ENCODE peak calls at places on chromosomes 6 and 20, in four cellular contexts. One of them, this sample, is unnamed.

GRCh38 chr6:2254747-2255146 is 9.3 kb upstream of the GMDS start:
- DNase-seq in HCT116: no peak
- DNase-seq in HepG2: no peak
- DNase-seq in K562: no peak
- DNase-seq in this sample: no peak

GRCh38 chr6:110357696-110358535 is at the start of gene METTL24:
- DNase-seq in HCT116: no peak
- DNase-seq in HepG2: no peak
- DNase-seq in K562: no peak
- DNase-seq in this sample: no peak

GRCh38 chr6:144149894-144150672 is at the start of gene STX11:
- DNase-seq in HCT116: no peak
- DNase-seq in HepG2: no peak
- DNase-seq in K562: peak; percentile 82
- DNase-seq in this sample: peak; percentile 38

GRCh38 chr6:42981866-42982265 is 2.5 kb upstream of the PPP2R5D start:
- DNase-seq in HCT116: no peak
- DNase-seq in HepG2: no peak
- DNase-seq in K562: no peak
- DNase-seq in this sample: no peak

GRCh38 chr20:52724586-52724985 is 247.6 kb upstream of the TSHZ2 start:
- DNase-seq in HCT116: no peak
- DNase-seq in HepG2: no peak
- DNase-seq in K562: no peak
- DNase-seq in this sample: no peak

GRCh38 chr20:14950633-14951032 is 613.2 kb upstream of the FLRT3 start:
- DNase-seq in HCT116: no peak
- DNase-seq in HepG2: no peak
- DNase-seq in K562: no peak
- DNase-seq in this sample: no peak

GRCh38 chr20:16712541-16712947 is 17.3 kb upstream of the SNRPB2 start:
- DNase-seq in HCT116: no peak
- DNase-seq in HepG2: peak; percentile 36
- DNase-seq in K562: no peak
- DNase-seq in this sample: no peak

GRCh38 chr6:79946242-79946641 is 1.1 kb downstream of the ELOVL4 start:
- DNase-seq in HCT116: no peak
- DNase-seq in HepG2: peak; percentile 25
- DNase-seq in K562: no peak
- DNase-seq in this sample: no peak

GRCh38 chr6:63441266-63441956 is 121.6 kb upstream of the LGSN start:
- DNase-seq in HCT116: no peak
- DNase-seq in HepG2: no peak
- DNase-seq in K562: peak; percentile 13
- DNase-seq in this sample: no peak

GRCh38 chr6:2388554-2389324 is 143.3 kb upstream of the GMDS start:
- DNase-seq in HCT116: no peak
- DNase-seq in HepG2: no peak
- DNase-seq in K562: no peak
- DNase-seq in this sample: no peak

GRCh38 chr6:157789297-157789696 is 33.7 kb upstream of the SNX9 start:
- DNase-seq in HCT116: no peak
- DNase-seq in HepG2: no peak
- DNase-seq in K562: no peak
- DNase-seq in this sample: no peak

GRCh38 chr6:40517654-40518053 is 69.5 kb downstream of the LRFN2 start:
- DNase-seq in HCT116: no peak
- DNase-seq in HepG2: no peak
- DNase-seq in K562: no peak
- DNase-seq in this sample: no peak

GRCh38 chr6:25010166-25010565 is 74.4 kb upstream of the RIPOR2 start:
- DNase-seq in HCT116: no peak
- DNase-seq in HepG2: no peak
- DNase-seq in K562: no peak
- DNase-seq in this sample: no peak

GRCh38 chr6:87722831-87723726 is 21.0 kb upstream of the AKIRIN2 start:
- DNase-seq in HCT116: peak; percentile 75
- DNase-seq in HepG2: peak; percentile 92
- DNase-seq in K562: peak; percentile 75
- DNase-seq in this sample: peak; percentile 97

GRCh38 chr20:9515761-9516657 is 1.6 kb downstream of the LAMP5 start:
- DNase-seq in HCT116: peak; percentile 10
- DNase-seq in HepG2: no peak
- DNase-seq in K562: no peak
- DNase-seq in this sample: no peak

GRCh38 chr20:47044938-47045337 is 150.3 kb downstream of the EYA2 start:
- DNase-seq in HCT116: no peak
- DNase-seq in HepG2: no peak
- DNase-seq in K562: no peak
- DNase-seq in this sample: no peak

GRCh38 chr20:42095221-42095620 is 477.0 kb upstream of the CHD6 start:
- DNase-seq in HCT116: no peak
- DNase-seq in HepG2: no peak
- DNase-seq in K562: no peak
- DNase-seq in this sample: no peak

GRCh38 chr6:7902867-7903266 is 7.7 kb downstream of the TXNDC5 start:
- DNase-seq in HCT116: no peak
- DNase-seq in HepG2: no peak
- DNase-seq in K562: no peak
- DNase-seq in this sample: no peak

GRCh38 chr20:61525781-61526431 is 273.8 kb downstream of the CDH4 start:
- DNase-seq in HCT116: no peak
- DNase-seq in HepG2: no peak
- DNase-seq in K562: peak; percentile 92
- DNase-seq in this sample: no peak

GRCh38 chr20:33826270-33826897 is 15.2 kb downstream of the CHMP4B start:
- DNase-seq in HCT116: no peak
- DNase-seq in HepG2: peak; percentile 88
- DNase-seq in K562: no peak
- DNase-seq in this sample: no peak

GRCh38 chr6:33926451-33926850 is 122.6 kb upstream of the MLN start:
- DNase-seq in HCT116: peak; percentile 52
- DNase-seq in HepG2: no peak
- DNase-seq in K562: peak; percentile 92
- DNase-seq in this sample: no peak

GRCh38 chr6:506920-507523 is 115.5 kb downstream of the IRF4 start:
- DNase-seq in HCT116: no peak
- DNase-seq in HepG2: no peak
- DNase-seq in K562: no peak
- DNase-seq in this sample: no peak

GRCh38 chr6:169854083-169854725 is 102.8 kb downstream of the ERMARD start:
- DNase-seq in HCT116: no peak
- DNase-seq in HepG2: no peak
- DNase-seq in K562: no peak
- DNase-seq in this sample: no peak

GRCh38 chr20:49851991-49852390 is 39.4 kb downstream of the SLC9A8 start:
- DNase-seq in HCT116: no peak
- DNase-seq in HepG2: no peak
- DNase-seq in K562: no peak
- DNase-seq in this sample: no peak

GRCh38 chr6:102223942-102224341 is 830.4 kb downstream of the GRIK2 start:
- DNase-seq in HCT116: no peak
- DNase-seq in HepG2: no peak
- DNase-seq in K562: no peak
- DNase-seq in this sample: no peak

GRCh38 chr20:51258582-51259175 is 235.8 kb upstream of the KCNG1 start:
- DNase-seq in HCT116: no peak
- DNase-seq in HepG2: no peak
- DNase-seq in K562: no peak
- DNase-seq in this sample: no peak

GRCh38 chr6:16737389-16737788 is 23.9 kb downstream of the ATXN1 start:
- DNase-seq in HCT116: no peak
- DNase-seq in HepG2: no peak
- DNase-seq in K562: no peak
- DNase-seq in this sample: no peak

GRCh38 chr20:1900321-1900791 is 5.1 kb downstream of the SIRPA start:
- DNase-seq in HCT116: peak; percentile 68
- DNase-seq in HepG2: peak; percentile 89
- DNase-seq in K562: peak; percentile 60
- DNase-seq in this sample: peak; percentile 53

GRCh38 chr6:170032706-170033309 is 258.1 kb downstream of the DLL1 start:
- DNase-seq in HCT116: no peak
- DNase-seq in HepG2: no peak
- DNase-seq in K562: no peak
- DNase-seq in this sample: no peak

GRCh38 chr20:50283922-50284810 is 93.5 kb downstream of the CEBPB start:
- DNase-seq in HCT116: peak; percentile 74
- DNase-seq in HepG2: peak; percentile 58
- DNase-seq in K562: peak; percentile 55
- DNase-seq in this sample: no peak

GRCh38 chr20:21048841-21049273 is 57.3 kb downstream of the LINC00237 start:
- DNase-seq in HCT116: peak; percentile 28
- DNase-seq in HepG2: peak; percentile 55
- DNase-seq in K562: peak; percentile 69
- DNase-seq in this sample: no peak

GRCh38 chr6:75288023-75288422 is 3.4 kb upstream of the TMEM30A start:
- DNase-seq in HCT116: no peak
- DNase-seq in HepG2: no peak
- DNase-seq in K562: no peak
- DNase-seq in this sample: no peak

GRCh38 chr6:75290136-75290535 is 5.5 kb upstream of the TMEM30A start:
- DNase-seq in HCT116: no peak
- DNase-seq in HepG2: no peak
- DNase-seq in K562: no peak
- DNase-seq in this sample: no peak

GRCh38 chr6:75286955-75287354 is 2.4 kb upstream of the TMEM30A start:
- DNase-seq in HCT116: no peak
- DNase-seq in HepG2: no peak
- DNase-seq in K562: no peak
- DNase-seq in this sample: no peak

GRCh38 chr6:75285156-75285639 is 606 bp upstream of the TMEM30A start:
- DNase-seq in HCT116: no peak
- DNase-seq in HepG2: no peak
- DNase-seq in K562: no peak
- DNase-seq in this sample: no peak

GRCh38 chr6:75287424-75287823 is 2.8 kb upstream of the TMEM30A start:
- DNase-seq in HCT116: no peak
- DNase-seq in HepG2: no peak
- DNase-seq in K562: no peak
- DNase-seq in this sample: no peak
- TF ChIP-seq TCF7L2 in HCT116: no peak
- TF ChIP-seq TCF7L2 in HepG2: no peak
- TF ChIP-seq TCF7L2 in K562: no peak
- TF ChIP-seq TCF7L2 in this sample: no peak

DNA sequence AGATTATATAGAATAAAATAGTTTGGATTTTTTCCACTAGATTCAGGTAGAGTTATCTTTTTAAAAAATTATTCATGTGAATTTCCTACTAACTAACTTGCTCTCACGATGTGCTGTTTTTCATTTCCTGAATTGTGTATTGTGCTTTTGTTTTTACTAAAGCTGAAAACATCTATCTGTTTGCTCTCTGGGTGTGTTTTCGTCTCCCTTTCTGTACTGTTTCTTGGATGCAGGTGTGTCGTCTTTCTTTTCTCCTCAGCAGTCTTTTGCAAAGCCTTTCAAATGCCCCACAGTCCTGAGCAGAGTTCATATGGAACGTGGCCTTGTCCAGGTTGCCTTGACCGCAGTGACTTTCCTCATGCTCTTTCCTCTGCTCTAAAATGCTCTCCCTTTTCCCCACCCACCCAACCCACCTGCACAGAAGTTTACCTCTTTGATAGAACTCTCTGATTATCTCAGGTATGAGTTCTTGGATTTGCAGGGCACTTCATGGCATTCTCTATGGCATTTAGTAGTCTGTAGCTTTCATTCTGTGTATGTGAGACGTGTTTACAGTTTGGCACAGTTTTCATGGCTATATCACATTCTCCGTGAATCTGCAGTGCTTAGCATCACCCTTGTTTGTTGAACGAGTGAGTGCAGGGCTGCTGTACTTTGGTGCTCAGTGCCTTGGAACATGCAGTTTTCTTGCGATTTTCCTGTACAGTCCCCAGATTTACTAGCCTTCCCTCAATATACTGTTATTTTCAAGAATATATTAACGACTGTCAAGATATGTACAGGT is 77.1 kb downstream of the FARS2 start:
- DNase-seq in HCT116: no peak
- DNase-seq in HepG2: no peak
- DNase-seq in K562: no peak
- DNase-seq in this sample: no peak
- TF ChIP-seq SIN3A in HCT116: no peak
- TF ChIP-seq SIN3A in HepG2: no peak
- TF ChIP-seq SIN3A in K562: no peak
- TF ChIP-seq SIN3A in this sample: no peak

GRCh38 chr6:152296648-152297376 is 340.4 kb downstream of the SYNE1 start:
- DNase-seq in HCT116: no peak
- DNase-seq in HepG2: peak; percentile 45
- DNase-seq in K562: no peak
- DNase-seq in this sample: no peak
- TF ChIP-seq REST in HCT116: no peak
- TF ChIP-seq REST in HepG2: peak; percentile 89
- TF ChIP-seq REST in K562: no peak
- TF ChIP-seq REST in this sample: no peak

GRCh38 chr20:35447082-35447789 is 8.2 kb upstream of the CEP250 start:
- DNase-seq in HCT116: peak; percentile 68
- DNase-seq in HepG2: peak; percentile 92
- DNase-seq in K562: peak; percentile 82
- DNase-seq in this sample: peak; percentile 89
- TF ChIP-seq TCF7L2 in HCT116: no peak
- TF ChIP-seq TCF7L2 in HepG2: no peak
- TF ChIP-seq TCF7L2 in K562: no peak
- TF ChIP-seq TCF7L2 in this sample: no peak

GRCh38 chr6:30767158-30767943 is 23.0 kb upstream of the IER3 start:
- DNase-seq in HCT116: no peak
- DNase-seq in HepG2: no peak
- DNase-seq in K562: peak; percentile 85
- DNase-seq in this sample: no peak

GRCh38 chr6:30768634-30769087 is 24.3 kb upstream of the IER3 start:
- DNase-seq in HCT116: no peak
- DNase-seq in HepG2: no peak
- DNase-seq in K562: no peak
- DNase-seq in this sample: no peak

GRCh38 chr6:30767944-30768301 is 23.6 kb upstream of the IER3 start:
- DNase-seq in HCT116: no peak
- DNase-seq in HepG2: no peak
- DNase-seq in K562: no peak
- DNase-seq in this sample: no peak

GRCh38 chr6:30769088-30769852 is 24.9 kb upstream of the IER3 start:
- DNase-seq in HCT116: peak; percentile 96
- DNase-seq in HepG2: peak; percentile 96
- DNase-seq in K562: peak; percentile 90
- DNase-seq in this sample: peak; percentile 93

GRCh38 chr6:30766461-30767157 is 22.3 kb upstream of the IER3 start:
- DNase-seq in HCT116: no peak
- DNase-seq in HepG2: no peak
- DNase-seq in K562: no peak
- DNase-seq in this sample: no peak
- TF ChIP-seq SIN3A in HCT116: no peak
- TF ChIP-seq SIN3A in HepG2: no peak
- TF ChIP-seq SIN3A in K562: no peak
- TF ChIP-seq SIN3A in this sample: no peak

This sample was measured in Panc1.